ENCODE peak calls at places on chromosomes 11 and 22, in six cellular contexts. A, K, N, T, I and V are unnamed samples.

GRCh38 chr11:66889974-66890373 is 33.1 kb downstream of the LRFN4 start:
- DNase-seq in A (no peak), K (no peak), N (no peak), T (no peak), I (no peak), V (no peak)

GRCh38 chr11:31817621-31818493 is 6.7 kb upstream of the PAX6 start:
- DNase-seq in A (no peak), K (no peak), N (no peak), T (no peak), I (no peak), V (no peak)

GRCh38 chr11:87039371-87039770 is 1.6 kb downstream of the TMEM135 start:
- DNase-seq in A (no peak), K (no peak), N (no peak), T (no peak), I (no peak), V (no peak)

GRCh38 chr11:12943276-12943675 is 65.8 kb upstream of the RASSF10 start:
- DNase-seq in A (no peak), K (no peak), N (no peak), T (no peak), I (no peak), V (no peak)

GRCh38 chr11:33682019-33682418 is 18.6 kb downstream of the C11orf91 start:
- DNase-seq in A (no peak), K (no peak), N (no peak), T (no peak), I (no peak), V (no peak)

GRCh38 chr22:39707816-39708215 is 137.3 kb downstream of the CACNA1I start:
- DNase-seq in A (no peak), K (no peak), N (no peak), T (no peak), I (no peak), V (no peak)

GRCh38 chr22:39309881-39310714 is 9.3 kb downstream of the RPL3 start:
- DNase-seq in A (peak; percentile 40), K (no peak), N (no peak), T (no peak), I (no peak), V (no peak)

GRCh38 chr11:69453151-69453550 is 28.3 kb upstream of the LINC01488 start:
- DNase-seq in A (no peak), K (no peak), N (no peak), T (no peak), I (no peak), V (no peak)